ENCODE peak calls at places on chromosome 2, in four cellular contexts. W is HepG2, T is stromal cell of bone marrow, Z is dorsolateral prefrontal cortex. Q is an unnamed sample.

GRCh38 chr2:111072220-111072871 is 48.4 kb upstream of the BCL2L11 start:
- DNase-seq in W (no peak), T (peak; percentile 83), Z (no peak), Q (no peak)

GRCh38 chr2:11073791-11074190 is 81.5 kb upstream of the SLC66A3 start:
- DNase-seq in W (no peak), T (no peak), Z (no peak), Q (no peak)

GRCh38 chr2:42248846-42249245 is 79.7 kb downstream of the EML4 start:
- DNase-seq in W (no peak), T (no peak), Z (no peak), Q (no peak)

GRCh38 chr2:20450201-20451108 is 3.6 kb downstream of the RHOB start:
- DNase-seq in W (peak; percentile 87), T (peak; percentile 78), Z (peak; percentile 89), Q (no peak)

GRCh38 chr2:11722249-11723060 is 24.0 kb upstream of the LPIN1 start:
- DNase-seq in W (no peak), T (no peak), Z (no peak), Q (no peak)

GRCh38 chr2:196241175-196241574 is 69.8 kb upstream of the STK17B start:
- DNase-seq in W (no peak), T (no peak), Z (no peak), Q (no peak)

GRCh38 chr2:176818653-176819052 is 393.9 kb upstream of the HNRNPA3 start:
- DNase-seq in W (no peak), T (no peak), Z (no peak), Q (no peak)

GRCh38 chr2:201798252-201798918 is 8.0 kb upstream of the CDK15 start:
- DNase-seq in W (no peak), T (peak; percentile 63), Z (no peak), Q (no peak)

GRCh38 chr2:79982445-79982844 is 322.1 kb downstream of the LRRTM1 start:
- DNase-seq in W (peak; percentile 18), T (no peak), Z (peak; percentile 66), Q (peak; percentile 5)

GRCh38 chr2:202034249-202035088 is 814 bp downstream of the FZD7 start:
- DNase-seq in W (no peak), T (no peak), Z (no peak), Q (no peak)

GRCh38 chr2:39492095-39492590 is 55.1 kb upstream of the MAP4K3 start:
- DNase-seq in W (peak; percentile 94), T (peak; percentile 93), Z (no peak), Q (peak; percentile 42)

GRCh38 chr2:85673736-85674375 is 5.9 kb upstream of the SFTPB start:
- DNase-seq in W (no peak), T (no peak), Z (no peak), Q (no peak)